ENCODE peak calls at places on chromosomes 6 and 20, in seven cellular contexts. J is natural killer cell; X is testis; U is mucosa of descending colon; M is omental fat pad; F is CD4-positive, alpha-beta T cell; B is RWPE1. V is an unnamed sample.

GRCh38 chr20:39429716-39430115 is 467.6 kb downstream of the DHX35 start:
- DNase-seq in F (no peak), B (no peak), M (no peak), J (no peak), U (no peak), X (peak; percentile 20), V (no peak)

GRCh38 chr6:157461000-157461915 is 80.3 kb downstream of the ZDHHC14 start:
- DNase-seq in X (no peak), B (no peak), J (peak; percentile 46), F (no peak), U (no peak), M (no peak), V (no peak)

GRCh38 chr6:16201706-16202105 is 36.7 kb upstream of the GMPR start:
- DNase-seq in B (no peak), U (no peak), J (no peak), M (no peak), X (no peak), F (no peak), V (no peak)

GRCh38 chr20:13552061-13552460 is 86.7 kb downstream of the TASP1 start:
- DNase-seq in U (no peak), F (no peak), X (no peak), J (no peak), B (no peak), M (no peak), V (no peak)

GRCh38 chr6:129351807-129352206 is 358.2 kb downstream of the ARHGAP18 start:
- DNase-seq in U (no peak), X (no peak), J (no peak), M (no peak), F (no peak), B (no peak), V (no peak)

GRCh38 chr6:4295058-4295788 is 159.8 kb upstream of the ECI2 start:
- DNase-seq in B (no peak), U (no peak), F (no peak), X (no peak), J (no peak), M (no peak), V (peak; percentile 25)

GRCh38 chr6:11275598-11275997 is 43.1 kb upstream of the NEDD9 start:
- DNase-seq in J (no peak), X (no peak), U (no peak), F (no peak), M (no peak), B (no peak), V (no peak)

GRCh38 chr6:141874930-141875602 is 257.7 kb upstream of the GJE1 start:
- DNase-seq in U (no peak), B (no peak), F (no peak), X (no peak), M (no peak), J (no peak), V (no peak)

GRCh38 chr20:46946796-46947195 is 52.2 kb downstream of the EYA2 start:
- DNase-seq in B (no peak), F (no peak), M (no peak), X (no peak), U (no peak), J (no peak), V (no peak)

DNA sequence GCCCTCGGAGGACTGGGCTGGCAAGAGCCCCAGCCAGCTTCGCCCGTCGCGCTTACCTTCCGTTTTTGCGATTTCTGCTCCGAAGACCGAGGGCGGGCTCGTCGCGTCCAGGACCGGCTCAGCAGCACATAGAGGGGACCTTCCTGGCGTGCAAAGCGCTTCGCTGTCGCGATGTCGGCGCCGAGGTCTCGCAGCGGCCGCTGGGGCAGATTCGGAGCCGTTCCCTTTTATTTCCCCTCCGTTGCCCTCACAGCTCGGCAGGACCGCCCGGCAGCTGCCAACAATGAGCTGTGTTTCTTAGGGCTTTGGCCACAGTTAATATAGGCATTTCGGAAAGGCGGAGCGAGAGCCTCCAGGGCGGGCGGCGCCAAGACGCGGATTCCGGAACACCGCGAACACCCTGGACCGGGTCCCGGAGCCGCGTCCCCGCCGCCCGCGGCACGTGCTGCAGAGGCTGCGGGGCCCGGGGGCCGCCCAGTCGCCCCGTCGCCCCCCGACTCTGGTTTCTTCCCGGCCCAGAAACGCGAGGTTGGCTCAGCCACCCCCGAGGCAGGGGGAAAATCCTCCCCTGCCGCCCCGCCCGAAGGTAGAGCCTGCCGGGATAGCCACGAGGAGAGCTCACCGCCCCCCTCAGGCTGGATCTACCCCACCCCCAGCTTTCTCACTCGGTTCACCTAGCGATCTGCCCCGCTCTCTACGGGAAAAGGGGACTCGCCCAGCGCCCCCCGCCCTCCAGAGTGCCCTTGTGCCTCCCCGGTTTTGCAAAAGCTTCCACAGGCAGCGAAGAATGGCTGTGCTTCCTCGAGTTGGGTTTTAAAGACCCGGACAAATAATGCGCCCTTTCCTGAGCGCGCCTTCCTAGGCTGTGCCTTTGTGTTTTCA is at the start of gene CITED2:
- DNase-seq in U (peak; percentile 96), J (peak; percentile 94), B (peak; percentile 83), F (peak; percentile 91), X (peak; percentile 95), M (peak; percentile 89), V (peak; percentile 91)
- TF ChIP-seq CTCF in U (no peak), J (no peak), B (no peak), F (no peak), X (no peak), M (no peak), V (peak; percentile 42)

GRCh38 chr20:50789968-50790650 is 4.8 kb upstream of the BCAS4 start:
- DNase-seq in U (no peak), F (no peak), M (no peak), B (no peak), J (no peak), X (no peak), V (no peak)
- TF ChIP-seq CTCF in U (no peak), F (no peak), M (no peak), B (no peak), J (no peak), X (no peak), V (no peak)

GRCh38 chr20:43409041-43409913 is 48.4 kb upstream of the SRSF6 start:
- DNase-seq in M (no peak), X (peak; percentile 50), U (no peak), J (no peak), F (no peak), B (peak; percentile 51), V (peak; percentile 10)

DNA sequence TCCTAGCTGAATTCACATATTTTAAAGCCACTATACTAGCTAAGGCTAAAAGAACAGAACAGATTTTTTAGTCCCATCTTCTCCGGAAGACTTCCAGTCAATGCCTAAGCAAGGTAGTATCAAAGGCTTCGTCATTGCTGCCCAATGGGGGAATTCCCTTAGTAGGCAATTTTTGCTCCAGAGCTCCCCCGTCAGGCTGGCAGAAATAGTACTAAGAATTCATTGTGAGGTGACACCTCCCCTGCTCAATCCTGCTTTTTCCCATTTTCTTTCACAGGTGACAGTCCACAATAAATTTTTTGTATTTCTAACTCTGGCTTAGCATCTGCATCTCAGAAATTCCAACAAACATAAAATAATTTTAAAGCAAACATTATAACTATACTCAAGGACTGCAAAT is 52.8 kb upstream of the SRSF6 start:
- DNase-seq in M (no peak), U (no peak), F (no peak), X (no peak), J (no peak), B (peak; percentile 62), V (no peak)
- TF ChIP-seq CTCF in M (no peak), U (no peak), F (no peak), X (no peak), J (no peak), B (peak; percentile 18), V (no peak)

DNA sequence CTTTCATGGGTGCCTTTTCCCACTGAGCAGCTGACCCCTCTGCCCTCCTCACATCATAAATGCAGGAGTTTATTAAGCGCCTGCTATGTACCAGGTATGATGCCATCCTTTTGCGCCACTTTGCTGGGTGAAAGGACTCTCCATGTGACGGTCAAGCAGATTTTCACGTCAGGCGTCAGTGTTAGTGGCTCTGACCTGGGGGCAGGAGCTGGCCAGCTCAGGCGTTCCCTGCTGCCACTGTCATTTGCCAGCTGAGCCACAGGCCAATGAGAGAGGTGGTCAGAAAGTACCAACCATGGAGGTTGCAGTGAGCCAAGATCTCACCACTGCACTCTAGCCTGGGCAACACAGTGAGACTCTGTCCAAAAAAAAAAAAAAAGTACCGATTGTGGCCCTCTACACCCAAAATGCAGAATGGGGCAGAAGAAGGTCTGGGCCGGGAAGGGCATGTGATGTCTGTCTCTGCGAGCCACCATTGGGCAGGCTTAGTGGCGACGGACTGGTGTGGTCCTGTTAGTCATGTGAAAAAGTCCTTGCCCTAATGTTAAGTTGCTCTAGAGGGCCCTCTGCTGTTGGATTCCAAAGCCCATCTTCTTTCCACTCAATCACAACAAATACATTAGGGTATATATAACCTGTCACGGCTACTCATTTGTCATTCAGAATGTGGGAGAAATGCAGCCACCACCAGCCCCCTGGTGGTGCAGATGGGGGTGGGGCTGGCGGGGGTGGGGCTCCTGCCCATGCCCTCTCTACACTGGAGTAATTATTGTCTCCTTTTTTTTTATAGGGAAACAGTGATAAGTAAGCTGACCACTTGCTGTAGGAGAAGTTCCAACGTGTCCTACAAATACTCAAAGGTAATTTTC is 18.4 kb upstream of the SLC22A1 start:
- DNase-seq in J (no peak), F (no peak), M (no peak), U (no peak), B (peak; percentile 14), X (no peak), V (peak; percentile 8)
- TF ChIP-seq CTCF in J (peak; percentile 17), F (no peak), M (no peak), U (no peak), B (peak; percentile 32), X (no peak), V (peak; percentile 49)

DNA sequence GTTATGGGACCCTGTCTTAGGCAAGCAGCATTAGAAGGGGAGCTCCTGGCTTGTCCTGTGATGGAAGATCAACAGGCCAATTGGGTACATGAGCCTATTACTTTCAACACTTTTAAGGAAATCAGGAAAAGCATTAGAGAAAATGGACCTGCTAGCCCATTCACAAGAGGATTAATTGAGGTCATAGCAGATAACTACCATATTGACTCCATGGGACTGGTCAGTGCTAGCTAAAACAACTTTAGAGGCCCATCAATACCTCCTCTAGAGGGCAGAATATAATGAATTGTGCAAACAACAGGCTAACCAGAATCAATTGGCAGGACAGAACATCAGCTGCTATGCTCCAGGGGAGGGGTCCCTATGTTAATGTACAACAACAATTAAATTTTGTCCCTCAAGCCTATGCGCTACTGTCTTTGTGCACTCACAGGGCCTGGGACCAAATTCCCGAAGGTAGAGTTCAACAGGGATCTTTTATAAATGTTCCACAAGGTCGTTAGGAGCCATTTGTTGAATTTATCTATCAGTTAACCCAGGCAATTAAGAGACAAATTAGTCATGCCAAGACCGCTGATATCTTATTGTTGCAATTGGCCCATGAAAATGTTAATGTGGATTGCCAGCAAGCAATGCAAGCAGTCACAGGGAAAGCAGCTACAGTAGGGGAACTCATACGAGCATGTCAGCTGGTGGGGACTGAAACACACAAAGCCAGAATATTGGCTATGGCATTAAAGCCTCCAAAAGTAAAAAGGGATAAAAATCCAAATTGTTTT is 106.6 kb upstream of the BTN3A2 start:
- DNase-seq in F (no peak), X (no peak), B (no peak), J (no peak), U (no peak), M (no peak), V (no peak)
- TF ChIP-seq CTCF in F (no peak), X (no peak), B (no peak), J (no peak), U (no peak), M (no peak), V (peak; percentile 42)

GRCh38 chr20:44460795-44461141 is 14.9 kb upstream of the TTPAL start:
- DNase-seq in U (no peak), F (no peak), X (peak; percentile 51), M (no peak), J (no peak), B (peak; percentile 83), V (no peak)
- TF ChIP-seq CTCF in U (no peak), F (peak; percentile 43), X (peak; percentile 17), M (no peak), J (peak; percentile 13), B (peak; percentile 73), V (peak; percentile 52)

V was measured in neural crest cell.